ENCODE peak calls at places on chromosome 21, in eight cellular contexts. T is heart right ventricle; S is activated CD8-positive, alpha-beta T cell treated with anti-CD3 and anti-CD28 coated beads for 36 hours; K is pancreas; I is WTC11; M is A549; V is CD8-positive, alpha-beta T cell; J is Panc1. F is an unnamed sample.

GRCh38 chr21:33998402-33998801 is 75.0 kb upstream of the MRPS6 start:
- ATAC-seq in T (no peak), S (peak; percentile 42), K (no peak), I (no peak), M (no peak), V (peak; percentile 56), J (no peak), F (no peak)

GRCh38 chr21:43782741-43783700 is 6.4 kb upstream of the RRP1 start:
- ATAC-seq in T (no peak), S (peak; percentile 52), K (peak; percentile 67), I (no peak), M (no peak), V (no peak), J (no peak), F (no peak)

GRCh38 chr21:43733529-43734071 is 14.7 kb downstream of the PDXK start:
- ATAC-seq in T (no peak), S (peak; percentile 60), K (peak; percentile 3), I (no peak), M (no peak), V (no peak), J (no peak), F (no peak)

GRCh38 chr21:26351661-26352060 is 181.1 kb upstream of the APP start:
- ATAC-seq in T (no peak), S (no peak), K (no peak), I (no peak), M (no peak), V (no peak), J (no peak), F (no peak)

GRCh38 chr21:35885942-35886541 is 174.3 kb downstream of the SETD4 start:
- ATAC-seq in T (peak; percentile 7), S (no peak), K (no peak), I (peak; percentile 38), M (no peak), V (no peak), J (no peak), F (no peak)

GRCh38 chr21:42291003-42291750 is 24.0 kb downstream of the TFF3 start:
- ATAC-seq in T (no peak), S (no peak), K (no peak), I (peak; percentile 18), M (no peak), V (no peak), J (no peak), F (no peak)

GRCh38 chr21:14453339-14453738 is 70.4 kb upstream of the HSPA13 start:
- ATAC-seq in T (no peak), S (peak; percentile 92), K (peak; percentile 51), I (no peak), M (no peak), V (peak; percentile 44), J (no peak), F (no peak)

GRCh38 chr21:14486869-14487268 is 59.2 kb downstream of the SAMSN1 start:
- ATAC-seq in T (no peak), S (no peak), K (no peak), I (no peak), M (no peak), V (no peak), J (no peak), F (no peak)

GRCh38 chr21:41691205-41692203 is 75.3 kb downstream of the RIPK4 start:
- ATAC-seq in T (no peak), S (no peak), K (no peak), I (no peak), M (no peak), V (no peak), J (no peak), F (no peak)

GRCh38 chr21:41653944-41654625 is 112.8 kb downstream of the RIPK4 start:
- ATAC-seq in T (peak; percentile 73), S (no peak), K (peak; percentile 85), I (no peak), M (no peak), V (no peak), J (no peak), F (peak; percentile 73)

DNA sequence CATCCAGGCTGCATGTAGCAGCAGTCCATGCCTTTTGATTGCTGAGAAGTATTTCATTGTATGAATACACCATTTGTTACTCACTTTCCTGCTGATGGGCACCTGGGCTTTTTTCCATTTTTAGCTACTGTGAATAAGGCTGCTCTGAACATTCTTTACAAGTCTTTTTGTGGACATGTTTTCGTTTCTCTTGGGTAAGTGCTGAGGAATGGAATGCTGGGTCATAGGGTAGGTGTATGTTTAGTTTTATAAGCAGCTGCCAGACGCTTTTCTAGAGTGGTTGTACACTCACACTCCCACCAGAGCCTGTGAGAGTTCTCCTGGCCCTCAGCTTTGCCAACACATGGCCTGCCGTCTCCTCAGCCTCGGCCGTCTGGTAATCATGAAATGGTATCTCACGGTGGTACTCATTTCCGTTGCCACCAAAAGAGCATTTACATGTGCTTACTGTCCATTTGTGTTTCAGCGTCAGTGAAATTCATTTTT is 22.7 kb downstream of the SLX9 start:
- ATAC-seq in T (no peak), S (no peak), K (no peak), I (no peak), M (no peak), V (no peak), J (no peak), F (peak; percentile 76)
- TF ChIP-seq CTCF in T (no peak), S (no peak), K (no peak), I (no peak), M (no peak), V (no peak), J (no peak), F (no peak)

GRCh38 chr21:38888956-38889605 is 83.4 kb downstream of the ETS2 start:
- ATAC-seq in T (no peak), S (no peak), K (no peak), I (no peak), M (no peak), V (no peak), J (no peak), F (peak; percentile 62)
- TF ChIP-seq CTCF in T (no peak), S (no peak), K (no peak), I (no peak), M (no peak), V (no peak), J (no peak), F (no peak)

DNA sequence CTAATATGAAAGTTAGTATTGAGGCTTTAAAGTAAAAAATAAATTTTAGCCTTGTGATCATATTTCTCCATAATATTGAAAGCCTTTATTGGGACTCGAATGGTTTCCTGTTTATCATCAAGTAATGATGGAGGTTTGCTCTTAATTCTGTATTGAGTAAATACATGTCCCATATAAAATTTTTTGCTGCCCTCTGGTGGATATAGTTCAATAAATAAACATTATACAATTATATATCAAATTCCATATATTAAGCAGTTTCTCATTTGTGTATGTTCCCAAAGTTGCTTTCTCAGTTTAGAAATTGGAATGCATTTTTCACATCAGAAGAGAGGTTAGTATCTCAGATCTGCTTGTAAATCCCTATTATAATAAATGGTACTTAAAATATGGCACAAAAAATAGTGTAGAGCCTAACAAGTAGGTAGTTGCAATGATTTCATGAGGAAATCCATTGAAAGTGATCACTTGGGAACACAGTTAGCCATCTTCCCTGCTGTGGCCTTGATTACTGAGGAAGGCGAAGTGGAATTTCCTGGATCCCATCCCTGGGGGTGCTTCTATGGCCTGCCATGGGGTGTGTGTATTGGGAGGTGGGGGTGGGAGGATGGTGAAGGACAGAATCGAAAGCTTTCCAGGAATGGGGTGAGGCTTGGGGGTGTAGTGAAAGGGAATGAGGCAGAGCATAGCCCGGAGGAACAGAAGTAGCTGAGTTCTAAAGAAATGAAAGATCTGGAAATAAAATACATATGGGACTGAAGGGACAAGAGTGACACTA is 84.1 kb upstream of the C21orf91 start:
- ATAC-seq in T (no peak), S (peak; percentile 55), K (peak; percentile 59), I (peak; percentile 56), M (no peak), V (peak; percentile 56), J (peak; percentile 70), F (no peak)
- TF ChIP-seq CTCF in T (peak; percentile 53), S (peak; percentile 62), K (no peak), I (no peak), M (no peak), V (peak; percentile 60), J (peak; percentile 3), F (no peak)

DNA sequence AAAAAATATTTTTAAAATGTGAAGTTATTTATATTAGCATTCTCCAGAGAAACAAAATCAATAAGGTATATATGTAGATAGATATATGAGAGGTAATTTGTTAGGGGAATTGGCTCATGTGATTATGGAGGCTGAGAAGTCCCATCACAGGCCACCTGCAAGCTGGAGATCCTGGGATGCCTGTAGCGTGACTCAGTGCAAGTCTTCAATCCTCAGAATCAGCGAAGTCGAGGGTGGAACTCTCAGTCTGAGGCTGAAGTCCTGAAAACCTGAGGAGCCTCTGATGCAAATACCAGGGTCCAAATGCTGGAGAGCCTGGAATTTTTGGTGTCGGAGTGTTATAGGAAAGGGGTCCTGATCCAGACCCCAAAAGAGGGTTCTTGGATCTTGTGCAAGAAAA is 658.5 kb downstream of the USP25 start:
- ATAC-seq in T (no peak), S (no peak), K (no peak), I (no peak), M (no peak), V (no peak), J (no peak), F (no peak)
- TF ChIP-seq CTCF in T (no peak), S (no peak), K (no peak), I (no peak), M (no peak), V (no peak), J (no peak), F (no peak)

DNA sequence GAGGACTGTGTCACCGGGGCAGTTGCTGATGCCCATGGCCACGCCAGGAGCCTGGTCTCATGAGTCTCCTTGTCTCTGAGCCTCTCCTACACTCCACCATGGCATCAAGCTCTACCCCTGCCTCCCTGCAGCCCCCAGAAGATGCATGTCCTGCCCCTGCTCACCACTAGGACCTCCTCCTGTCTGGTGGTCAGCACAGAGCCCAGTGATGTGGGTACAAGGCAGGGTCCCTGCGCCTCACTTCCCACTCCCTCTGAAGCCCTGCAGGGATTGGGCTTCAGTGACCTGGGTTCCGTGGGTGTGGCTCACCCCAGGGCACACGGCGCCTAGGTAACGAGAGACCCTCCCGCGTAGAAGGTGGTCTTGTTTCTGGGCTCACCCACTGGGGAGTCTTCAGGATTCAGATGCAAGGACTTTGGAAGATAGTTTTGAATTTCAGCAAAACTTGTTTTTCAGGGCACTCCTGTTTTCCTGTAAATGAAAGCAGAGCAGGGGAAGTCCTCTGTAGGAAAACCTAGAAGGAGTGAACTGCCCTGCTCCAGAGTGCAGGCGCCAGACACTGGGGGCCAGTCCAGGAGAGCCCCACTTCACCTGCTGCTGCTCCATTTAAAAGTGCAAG is 2.8 kb downstream of the COL18A1 start:
- ATAC-seq in T (no peak), S (no peak), K (no peak), I (no peak), M (peak; percentile 36), V (no peak), J (no peak), F (no peak)
- TF ChIP-seq CTCF in T (no peak), S (no peak), K (no peak), I (no peak), M (no peak), V (no peak), J (no peak), F (no peak)

DNA sequence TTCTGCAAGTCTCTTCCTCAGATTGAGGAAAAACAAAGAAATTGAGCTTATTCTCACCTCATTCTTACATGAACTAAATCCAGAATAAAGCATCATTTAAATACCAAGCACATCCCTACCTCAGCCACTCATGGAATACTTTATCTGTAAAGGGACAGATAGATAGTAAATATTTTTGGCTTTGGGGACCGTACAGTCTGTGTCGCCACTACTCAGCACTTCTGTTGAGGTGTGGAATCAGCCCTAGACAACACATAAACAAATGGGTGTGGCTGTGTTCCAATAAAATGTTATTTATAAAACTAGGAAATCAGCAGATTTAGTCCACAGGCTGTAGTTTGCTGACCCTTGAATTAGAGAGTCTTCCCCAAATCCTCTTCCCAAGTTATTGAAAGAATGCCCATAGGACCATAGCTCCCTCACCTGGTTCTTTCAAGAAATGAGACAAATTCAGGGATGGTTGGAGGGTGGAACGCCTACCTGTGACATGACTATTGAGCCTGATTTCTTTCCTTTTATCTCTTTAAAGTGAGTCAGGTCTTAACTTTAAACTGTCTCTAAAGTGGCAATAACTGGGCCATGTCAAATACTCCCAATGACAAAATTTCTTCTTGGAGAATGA is 878.5 kb downstream of the USP25 start:
- ATAC-seq in T (no peak), S (no peak), K (no peak), I (peak; percentile 90), M (peak; percentile 23), V (no peak), J (no peak), F (no peak)
- TF ChIP-seq CTCF in T (peak; percentile 49), S (no peak), K (no peak), I (no peak), M (peak; percentile 20), V (no peak), J (no peak), F (no peak)